ENCODE peak calls at places on chromosomes 11 and 22, in ten cellular contexts. S, B, J, G, W, L, P, D, F and R are unnamed samples. For H3K36me3, the result is how much of the 10 kb centered on the place peaks cover.

GRCh38 chr11:82703226-82703625 is 30.4 kb downstream of the FAM181B start:
- DNase-seq in J (no peak), D (no peak), F (no peak), G (no peak), W (no peak), B (no peak), L (no peak), S (no peak), P (no peak), R (no peak)

GRCh38 chr22:29082826-29083545 is 10.2 kb downstream of the KREMEN1 start:
- DNase-seq in J (no peak), W (no peak), D (no peak), L (no peak), S (no peak), G (no peak), B (no peak), F (no peak), P (no peak), R (no peak)

GRCh38 chr11:47603295-47603694 is 9.1 kb upstream of the C1QTNF4 start:
- DNase-seq in J (no peak), G (peak), W (no peak), L (no peak), B (no peak), F (no peak), P (no peak), D (no peak), S (no peak), R (no peak)

GRCh38 chr11:78045851-78046485 is 17.7 kb upstream of the THRSP start:
- DNase-seq in B (peak), D (peak), S (peak), F (peak), J (peak), W (peak), G (peak), P (no peak), L (peak), R (peak)

GRCh38 chr11:128804481-128804880 is 62.6 kb downstream of the KCNJ1 start:
- DNase-seq in G (peak), P (no peak), W (no peak), J (no peak), S (no peak), L (no peak), B (no peak), D (no peak), F (no peak), R (no peak)

GRCh38 chr11:61963282-61964057 is 4.0 kb downstream of the FTH1 start:
- DNase-seq in W (no peak), B (peak), F (peak), J (no peak), D (peak), P (no peak), S (no peak), L (no peak), G (peak), R (no peak)

GRCh38 chr11:1932681-1933080 is 13.2 kb downstream of the TNNT3 start:
- DNase-seq in F (no peak), W (no peak), J (no peak), L (no peak), B (no peak), D (no peak), S (no peak), G (no peak), P (no peak), R (no peak)

GRCh38 chr11:32478277-32478731 is 43.0 kb upstream of the WT1 start:
- DNase-seq in P (no peak), D (no peak), J (no peak), W (no peak), B (no peak), F (no peak), S (no peak), L (peak), G (no peak), R (no peak)

GRCh38 chr22:20095521-20095920 is 15.5 kb downstream of the DGCR8 start:
- DNase-seq in P (no peak), L (no peak), B (no peak), G (no peak), W (no peak), D (no peak), F (peak), J (no peak), S (no peak), R (no peak)

GRCh38 chr22:30538280-30538679 is 8.3 kb downstream of the SEC14L6 start:
- DNase-seq in D (no peak), F (no peak), W (no peak), B (no peak), S (no peak), P (no peak), G (peak), L (no peak), J (no peak), R (no peak)

GRCh38 chr11:102783720-102784119 is 3.3 kb upstream of the MMP10 start:
- DNase-seq in B (no peak), L (no peak), S (no peak), D (no peak), J (no peak), G (no peak), F (no peak), P (no peak), W (no peak), R (no peak)

GRCh38 chr11:28110108-28110838 is 2.1 kb downstream of the METTL15 start:
- DNase-seq in S (peak), B (peak), G (peak), L (peak), W (peak), J (peak), D (peak), F (peak), P (peak), R (peak)

GRCh38 chr22:45429424-45429823 is 15.9 kb downstream of the RIBC2 start:
- DNase-seq in P (no peak), G (no peak), W (no peak), D (no peak), J (peak), F (peak), L (no peak), B (no peak), S (no peak), R (no peak)

GRCh38 chr11:121523581-121524232 is 70.9 kb upstream of the SORL1-AS1 start:
- DNase-seq in L (no peak), J (no peak), B (no peak), P (no peak), D (no peak), S (no peak), G (no peak), F (no peak), W (no peak), R (no peak)

GRCh38 chr11:1763796-1764661 is at the start of gene CTSD:
- DNase-seq in B (peak), L (peak), F (peak), D (peak), G (peak), W (peak), J (peak), P (peak), S (peak), R (peak)

GRCh38 chr11:83583953-83584352 is 297.8 kb upstream of the CCDC90B start:
- DNase-seq in G (peak), B (no peak), W (no peak), F (no peak), D (no peak), L (no peak), P (no peak), J (no peak), S (no peak), R (no peak)

GRCh38 chr11:134425816-134426536 is 13.9 kb upstream of the B3GAT1 start:
- DNase-seq in D (no peak), G (no peak), W (no peak), J (no peak), F (no peak), B (no peak), S (no peak), L (no peak), P (no peak), R (no peak)

GRCh38 chr11:131584694-131585592 is 214.5 kb downstream of the NTM start:
- DNase-seq in J (no peak), P (no peak), G (no peak), S (no peak), F (no peak), L (peak), W (no peak), B (no peak), D (no peak), R (no peak)

GRCh38 chr22:32754413-32755041 is 47.0 kb upstream of the TIMP3 start:
- DNase-seq in F (no peak), L (no peak), D (peak), W (no peak), J (no peak), B (no peak), S (no peak), P (no peak), G (peak), R (no peak)

GRCh38 chr11:126317681-126318641 is 14.1 kb downstream of the DCPS start:
- DNase-seq in J (peak), W (peak), B (peak), P (peak), D (no peak), F (peak), G (peak), S (peak), L (no peak), R (no peak)

GRCh38 chr11:95678988-95679387 is 110.6 kb downstream of the FAM76B start:
- DNase-seq in D (no peak), B (no peak), G (no peak), L (no peak), J (no peak), F (no peak), S (no peak), W (no peak), P (no peak), R (no peak)

GRCh38 chr11:95675585-95675984 is 114.0 kb downstream of the FAM76B start:
- DNase-seq in W (peak), B (no peak), P (no peak), L (no peak), D (no peak), F (no peak), J (no peak), S (no peak), G (no peak), R (no peak)

GRCh38 chr11:95676280-95676679 is 113.3 kb downstream of the FAM76B start:
- DNase-seq in W (no peak), G (no peak), S (no peak), J (no peak), F (no peak), P (no peak), L (no peak), D (no peak), B (no peak), R (no peak)

GRCh38 chr11:95671768-95672167 is 117.8 kb downstream of the FAM76B start:
- DNase-seq in L (no peak), B (no peak), W (no peak), P (no peak), G (peak), J (no peak), F (no peak), S (no peak), D (no peak), R (no peak)

DNA sequence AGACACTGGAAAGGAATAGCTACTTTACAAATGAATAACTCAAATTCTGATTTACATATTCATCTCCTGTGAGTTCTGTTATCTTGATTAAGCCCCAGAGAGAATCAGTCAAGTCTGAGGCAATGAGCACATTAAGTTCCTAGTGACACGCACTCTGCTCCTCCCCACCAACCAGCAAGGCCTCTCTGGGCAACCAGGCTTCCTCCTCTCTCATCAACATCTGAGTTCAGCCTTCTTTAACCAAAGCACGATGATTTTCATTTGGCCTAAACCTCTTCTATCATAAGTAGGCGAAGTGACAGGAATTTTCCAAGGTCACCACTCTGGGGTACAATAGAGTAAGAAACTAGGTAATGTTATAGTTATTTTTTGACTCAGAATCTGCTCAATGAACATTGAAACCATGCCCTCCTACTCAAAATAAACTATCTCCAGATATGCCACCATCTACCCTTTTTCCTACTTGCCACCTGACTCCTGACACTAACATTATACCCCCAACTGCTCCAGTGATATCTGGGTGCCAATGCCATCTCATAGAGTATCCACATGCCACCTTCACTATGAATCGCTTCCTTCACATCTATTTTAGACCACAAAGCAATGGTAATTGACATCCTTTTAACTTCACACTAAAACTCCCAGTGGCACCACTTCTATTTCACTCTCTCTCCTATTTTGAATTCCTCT is 114.8 kb downstream of the FAM76B start:
- DNase-seq in B (no peak), G (no peak), D (no peak), W (no peak), J (no peak), F (no peak), S (no peak), L (no peak), P (no peak), R (no peak)
- H3K4me3 ChIP-seq in B (no peak), G (no peak), D (no peak), W (no peak), J (no peak), F (no peak), S (no peak), L (no peak), P (no peak), R (no peak)

DNA sequence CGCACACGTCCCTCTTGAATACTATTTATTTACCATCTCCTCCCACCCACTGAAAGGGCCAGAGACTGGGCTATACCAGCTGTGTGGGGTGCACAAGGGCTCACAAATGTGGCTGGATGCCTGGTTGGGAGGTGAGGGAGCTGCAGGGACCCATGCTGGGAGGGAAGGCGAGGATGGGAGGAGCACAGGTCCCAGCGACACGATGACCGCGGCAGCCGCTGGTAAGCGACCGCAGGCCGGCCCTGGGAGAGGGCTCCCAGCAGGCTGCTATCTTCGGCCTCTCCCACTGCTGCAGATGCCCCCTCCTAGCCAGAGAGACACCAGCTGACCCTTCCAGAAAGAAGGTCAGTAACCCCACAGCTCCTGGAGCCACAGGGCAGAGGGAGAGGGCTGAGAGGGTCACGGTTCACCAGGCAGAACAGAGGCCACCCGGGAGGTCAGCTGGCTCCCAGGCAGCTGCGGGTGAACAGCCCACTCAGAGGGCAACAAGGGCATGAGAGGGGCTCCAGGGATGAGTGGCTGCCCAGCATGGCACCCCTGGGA is 163.9 kb downstream of the CRYBB2 start:
- DNase-seq in G (no peak), B (no peak), J (no peak), P (no peak), F (no peak), L (no peak), W (no peak), D (no peak), S (no peak), R (no peak)
- H3K27ac ChIP-seq in G (no peak), B (no peak), J (no peak), P (no peak), F (no peak), L (no peak), W (no peak), D (no peak), S (no peak), R (no peak)

GRCh38 chr11:65187971-65188461 is 6.3 kb downstream of the CAPN1 start:
- DNase-seq in F (peak), B (no peak), L (no peak), W (no peak), D (no peak), J (no peak), G (no peak), P (no peak), S (no peak), R (no peak)
- H3K36me3 ChIP-seq in F (under half), B (under half), L (under half), W (half or more), D (half or more), J (half or more), G (half or more), P (half or more), S (under half), R (half or more)

GRCh38 chr11:34262601-34263081 is 95.2 kb downstream of the ABTB2 start:
- DNase-seq in S (no peak), B (no peak), G (no peak), L (no peak), F (no peak), W (no peak), J (no peak), D (no peak), P (no peak), R (no peak)
- H3K4me3 ChIP-seq in S (no peak), B (no peak), G (no peak), L (no peak), F (no peak), W (no peak), J (no peak), D (no peak), P (no peak), R (no peak)

GRCh38 chr11:107198490-107199007 is 180.3 kb upstream of the GUCY1A2 start:
- DNase-seq in W (no peak), J (no peak), F (no peak), P (no peak), D (no peak), B (no peak), G (no peak), S (no peak), L (no peak), R (no peak)

GRCh38 chr11:107203656-107204055 is 185.4 kb upstream of the GUCY1A2 start:
- DNase-seq in G (no peak), L (no peak), F (no peak), B (no peak), D (peak), S (no peak), W (no peak), P (no peak), J (no peak), R (no peak)

GRCh38 chr11:107196732-107197131 is 178.5 kb upstream of the GUCY1A2 start:
- DNase-seq in G (no peak), W (no peak), P (no peak), B (no peak), D (no peak), S (no peak), L (no peak), F (no peak), J (no peak), R (no peak)

GRCh38 chr11:107197932-107198331 is 179.7 kb upstream of the GUCY1A2 start:
- DNase-seq in P (no peak), W (no peak), L (no peak), G (no peak), F (no peak), J (no peak), S (no peak), B (no peak), D (no peak), R (no peak)

GRCh38 chr11:107202189-107202588 is 183.9 kb upstream of the GUCY1A2 start:
- DNase-seq in L (no peak), G (no peak), S (no peak), J (no peak), P (no peak), D (no peak), B (no peak), W (no peak), F (no peak), R (no peak)
- H3K27ac ChIP-seq in L (no peak), G (no peak), S (no peak), J (no peak), P (no peak), D (no peak), B (no peak), W (no peak), F (no peak), R (no peak)

GRCh38 chr11:88313441-88313840 is 24.1 kb downstream of the CTSC start:
- DNase-seq in L (no peak), F (no peak), G (peak), D (no peak), J (no peak), P (no peak), W (no peak), S (no peak), B (no peak), R (no peak)
- H3K36me3 ChIP-seq in L (under half), F (under half), G (under half), D (under half), J (under half), P (under half), W (under half), S (under half), B (under half), R (under half)

GRCh38 chr22:46941958-46942815 is 179.7 kb downstream of the TBC1D22A start:
- DNase-seq in J (no peak), S (peak), D (peak), B (no peak), F (no peak), G (peak), P (no peak), W (peak), L (no peak), R (no peak)
- H3K4me3 ChIP-seq in J (peak), S (no peak), D (no peak), B (no peak), F (no peak), G (no peak), P (peak), W (peak), L (no peak), R (no peak)

DNA sequence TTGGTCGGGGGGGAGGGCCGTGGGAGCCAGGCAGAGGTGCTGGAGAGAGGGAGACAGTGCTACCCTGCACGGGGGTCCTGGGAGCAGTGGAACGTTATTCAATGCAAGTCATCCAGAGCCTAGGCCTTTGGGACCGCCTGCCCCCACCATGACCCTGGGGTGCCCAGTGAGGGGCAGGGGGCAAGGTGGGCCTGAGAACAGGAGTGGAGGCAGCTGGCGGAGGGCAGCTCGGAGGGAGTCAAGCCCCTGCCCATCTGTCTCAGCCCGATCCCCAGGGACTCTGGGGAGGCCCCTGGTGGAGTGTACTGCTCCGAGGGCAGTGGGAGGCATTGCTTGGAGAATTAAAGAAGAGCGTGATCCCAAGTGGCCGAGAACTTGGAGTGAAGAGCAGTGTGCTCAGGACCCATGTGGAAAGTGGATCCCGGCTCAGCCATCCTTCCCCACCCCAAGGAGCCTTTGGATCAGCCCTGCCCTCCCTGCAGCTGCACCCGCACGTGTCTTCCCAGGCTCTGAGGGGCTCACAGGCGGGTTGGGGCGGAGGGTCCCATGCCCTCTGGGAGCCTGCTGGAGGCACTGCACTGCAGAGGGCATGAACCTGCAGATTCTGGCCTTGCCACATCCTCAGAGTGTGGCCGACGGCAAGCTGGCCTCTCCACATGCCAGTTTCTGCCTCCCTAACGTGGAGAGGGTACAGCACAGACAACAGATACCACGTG is 34.0 kb upstream of the SMIM38 start:
- DNase-seq in B (no peak), S (no peak), J (no peak), F (peak), L (no peak), D (no peak), G (no peak), P (no peak), W (no peak), R (no peak)
- H3K27ac ChIP-seq in B (no peak), S (no peak), J (peak), F (peak), L (no peak), D (no peak), G (no peak), P (peak), W (peak), R (no peak)

DNA sequence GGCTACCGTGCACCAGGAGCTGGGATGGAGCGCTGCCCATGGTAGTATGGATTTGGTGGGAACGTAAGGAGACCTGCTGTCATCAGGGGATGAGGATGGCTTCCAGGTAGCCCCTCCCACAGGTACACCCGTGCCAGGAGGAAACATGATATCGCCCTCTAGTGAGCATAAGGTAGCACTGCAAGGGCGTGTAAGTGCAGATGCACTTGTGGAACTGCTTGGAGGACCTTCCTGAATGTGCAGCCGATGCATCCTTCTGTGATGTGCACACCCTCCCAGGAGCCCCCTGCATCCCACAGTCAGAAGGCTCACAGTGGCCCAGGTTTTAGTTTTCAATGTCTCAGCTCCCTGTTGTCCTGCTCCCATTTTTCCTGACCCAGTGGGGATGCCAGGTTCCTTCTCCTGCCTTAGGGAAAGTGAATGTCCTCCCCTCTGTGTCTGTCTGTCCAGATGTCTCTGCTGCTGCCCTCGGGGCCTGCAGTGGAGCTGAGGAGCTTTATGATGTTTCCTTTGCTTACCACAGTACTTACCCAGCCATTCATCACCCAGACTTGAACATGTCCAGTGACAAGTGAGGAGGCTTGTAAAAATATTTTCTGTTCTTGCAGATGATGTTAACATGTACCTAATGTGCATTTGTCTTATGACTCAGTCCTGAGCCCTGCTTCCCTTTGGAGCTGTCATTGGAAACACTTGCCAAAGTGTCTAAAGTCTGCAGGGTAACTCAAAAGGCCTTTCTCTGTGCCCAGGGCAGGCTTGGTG is 49.2 kb downstream of the DBX1 start:
- DNase-seq in B (peak), G (peak), J (no peak), S (peak), P (no peak), L (peak), W (peak), D (peak), F (no peak), R (no peak)
- H3K36me3 ChIP-seq in B (under half), G (under half), J (under half), S (under half), P (half or more), L (half or more), W (half or more), D (under half), F (under half), R (under half)